ENCODE peak calls at places on chromosomes 4 and X, in six cellular contexts. D is NCI-H345; O is activated CD4-positive, alpha-beta T cell treated with anti-CD3 and anti-CD28 coated beads, Interleukin-2, amount 50 U/mL, for 24 hours; K is Ammon's horn; C is suprapubic skin; L is nephron progenitor cell. R is an unnamed sample.

GRCh38 chrX:63784902-63785692 is at the start of gene ARHGEF9:
- DNase-seq in O (no peak), C (no peak), K (peak), L (peak), D (no peak), R (no peak)

GRCh38 chr4:143375326-143376073 is 38.8 kb downstream of the GAB1 start:
- DNase-seq in K (peak), O (no peak), C (no peak), L (peak), D (peak), R (no peak)

GRCh38 chr4:2064276-2064991 is 5.3 kb downstream of the NAT8L start:
- DNase-seq in O (no peak), D (no peak), K (no peak), C (peak), L (no peak), R (peak)

GRCh38 chr4:23567338-23567737 is 322.5 kb downstream of the PPARGC1A start:
- DNase-seq in O (no peak), K (no peak), C (no peak), D (no peak), L (no peak), R (no peak)

GRCh38 chr4:150302553-150302952 is 224.3 kb downstream of the DCLK2 start:
- DNase-seq in D (no peak), C (no peak), O (no peak), K (no peak), L (no peak), R (no peak)

GRCh38 chrX:140503714-140504351 is 1.0 kb downstream of the SOX3 start:
- DNase-seq in K (peak), C (no peak), D (no peak), L (peak), O (no peak), R (peak)

GRCh38 chr4:173432430-173432829 is 33.5 kb upstream of the SCRG1 start:
- DNase-seq in D (no peak), C (no peak), O (no peak), L (no peak), K (no peak), R (no peak)

GRCh38 chr4:76339364-76339763 is 32.8 kb downstream of the STBD1 start:
- DNase-seq in D (no peak), K (no peak), L (no peak), O (no peak), C (no peak), R (no peak)

GRCh38 chrX:150036181-150036580 is 97.9 kb upstream of the EOLA2 start:
- DNase-seq in C (no peak), K (no peak), L (no peak), D (no peak), O (no peak), R (no peak)

GRCh38 chr4:118968006-118968405 is 79.4 kb downstream of the SYNPO2 start:
- DNase-seq in K (peak), O (no peak), C (no peak), L (no peak), D (no peak), R (no peak)

GRCh38 chr4:106803107-106803506 is 233.0 kb downstream of the DKK2 start:
- DNase-seq in O (no peak), L (no peak), K (no peak), C (no peak), D (no peak), R (no peak)

GRCh38 chr4:60952921-60953320 is 247.2 kb upstream of the ADGRL3 start:
- DNase-seq in K (no peak), C (no peak), O (no peak), D (no peak), L (no peak), R (no peak)

GRCh38 chr4:47899639-47900038 is 14.7 kb downstream of the NFXL1 start:
- DNase-seq in L (no peak), K (no peak), C (no peak), D (peak), O (no peak), R (no peak)

GRCh38 chr4:156038772-156039171 is 85.1 kb upstream of the CTSO start:
- DNase-seq in C (no peak), L (no peak), K (no peak), O (no peak), D (peak), R (no peak)

R was measured in left lung.